ENCODE peak calls at places on chromosomes 2 and 18, in seven cellular contexts. Q, J, X, A, V, M and E are unnamed samples.

GRCh38 chr18:8319798-8320477 is 289.3 kb upstream of the RAB12 start:
- DNase-seq in Q (no peak), J (no peak), X (no peak), A (peak; percentile 78), V (no peak), M (no peak), E (no peak)

GRCh38 chr2:142878061-142878741 is 737 bp downstream of the KYNU start:
- DNase-seq in Q (no peak), J (no peak), X (no peak), A (no peak), V (no peak), M (no peak), E (no peak)

GRCh38 chr18:43692291-43692690 is 415.0 kb upstream of the SYT4 start:
- DNase-seq in Q (no peak), J (peak; percentile 14), X (no peak), A (peak; percentile 55), V (no peak), M (no peak), E (no peak)

GRCh38 chr2:20585710-20586378 is 65.1 kb downstream of the HS1BP3 start:
- DNase-seq in Q (no peak), J (no peak), X (no peak), A (no peak), V (peak; percentile 61), M (no peak), E (no peak)

GRCh38 chr2:152419944-152420813 is 85.2 kb downstream of the FMNL2 start:
- DNase-seq in Q (no peak), J (no peak), X (no peak), A (no peak), V (no peak), M (no peak), E (no peak)

GRCh38 chr18:52060612-52061259 is 279.3 kb upstream of the DCC start:
- DNase-seq in Q (no peak), J (peak; percentile 31), X (no peak), A (no peak), V (no peak), M (no peak), E (peak; percentile 44)

GRCh38 chr2:231761735-231762134 is 19.3 kb downstream of the PDE6D start:
- DNase-seq in Q (no peak), J (no peak), X (no peak), A (no peak), V (no peak), M (no peak), E (no peak)

GRCh38 chr18:56258178-56258577 is 380.2 kb downstream of the TXNL1 start:
- DNase-seq in Q (no peak), J (no peak), X (no peak), A (peak; percentile 21), V (no peak), M (no peak), E (no peak)

GRCh38 chr2:219525533-219526232 is 11.4 kb downstream of the ASIC4 start:
- DNase-seq in Q (no peak), J (no peak), X (no peak), A (no peak), V (no peak), M (no peak), E (peak; percentile 89)

GRCh38 chr18:51227660-51228059 is 30.2 kb upstream of the MEX3C start:
- DNase-seq in Q (no peak), J (no peak), X (no peak), A (no peak), V (no peak), M (no peak), E (no peak)

GRCh38 chr2:122244830-122245229 is 489.4 kb downstream of the TSN start:
- DNase-seq in Q (no peak), J (no peak), X (no peak), A (no peak), V (no peak), M (no peak), E (no peak)

GRCh38 chr2:111135910-111136297 is 15.2 kb downstream of the BCL2L11 start:
- DNase-seq in Q (peak; percentile 36), J (peak; percentile 53), X (no peak), A (peak; percentile 40), V (no peak), M (peak; percentile 23), E (peak; percentile 79)

GRCh38 chr2:151861171-151861570 is 33.0 kb upstream of the ARL5A start:
- DNase-seq in Q (no peak), J (no peak), X (no peak), A (no peak), V (no peak), M (no peak), E (no peak)

GRCh38 chr2:183032200-183032794 is 6.0 kb downstream of the NCKAP1 start:
- DNase-seq in Q (no peak), J (no peak), X (no peak), A (peak; percentile 64), V (no peak), M (no peak), E (no peak)

GRCh38 chr2:180787330-180787729 is 193.1 kb upstream of the UBE2E3 start:
- DNase-seq in Q (no peak), J (no peak), X (no peak), A (no peak), V (no peak), M (no peak), E (no peak)

GRCh38 chr18:68728301-68728700 is 13.4 kb upstream of the TMX3 start:
- DNase-seq in Q (no peak), J (no peak), X (no peak), A (no peak), V (no peak), M (no peak), E (no peak)

GRCh38 chr18:3056311-3056710 is 43.4 kb upstream of the LPIN2 start:
- DNase-seq in Q (no peak), J (no peak), X (no peak), A (no peak), V (peak; percentile 34), M (no peak), E (no peak)

GRCh38 chr2:37143986-37144385 is 12.8 kb downstream of the EIF2AK2 start:
- DNase-seq in Q (no peak), J (no peak), X (no peak), A (peak; percentile 68), V (no peak), M (no peak), E (no peak)

GRCh38 chr18:12246849-12247808 is 7.0 kb upstream of the CIDEA start:
- DNase-seq in Q (no peak), J (peak; percentile 94), X (no peak), A (no peak), V (no peak), M (no peak), E (peak; percentile 91)

DNA sequence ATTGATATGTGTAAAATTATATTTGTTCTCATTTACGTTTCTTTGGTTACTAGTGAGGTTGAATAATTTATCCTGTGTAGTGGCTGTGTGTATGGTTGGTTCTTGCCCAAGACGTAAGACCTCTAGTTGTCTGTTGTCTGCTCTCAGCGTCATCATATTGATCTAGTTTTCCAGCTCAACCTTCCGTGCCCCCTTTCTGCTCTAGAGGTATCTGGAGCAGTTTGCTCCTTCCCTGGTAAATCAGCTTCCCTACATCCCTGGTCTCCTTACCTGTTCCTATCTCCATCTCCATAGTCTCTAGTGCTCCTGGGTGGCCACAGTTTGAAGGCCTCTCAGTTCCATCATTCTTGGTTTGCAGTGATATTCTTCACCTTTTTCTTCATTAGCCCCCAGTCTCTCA is 1.2 kb downstream of the SMYD5 start:
- DNase-seq in Q (no peak), J (no peak), X (no peak), A (no peak), V (no peak), M (no peak), E (no peak)
- H3K36me3 ChIP-seq in Q (no peaks in the 10 kb centered on the region), J (no peaks in the 10 kb centered on the region), X (no peaks in the 10 kb centered on the region), A (no peaks in the 10 kb centered on the region), V (no peaks in the 10 kb centered on the region), M (no peaks in the 10 kb centered on the region), E (no peaks in the 10 kb centered on the region)

DNA sequence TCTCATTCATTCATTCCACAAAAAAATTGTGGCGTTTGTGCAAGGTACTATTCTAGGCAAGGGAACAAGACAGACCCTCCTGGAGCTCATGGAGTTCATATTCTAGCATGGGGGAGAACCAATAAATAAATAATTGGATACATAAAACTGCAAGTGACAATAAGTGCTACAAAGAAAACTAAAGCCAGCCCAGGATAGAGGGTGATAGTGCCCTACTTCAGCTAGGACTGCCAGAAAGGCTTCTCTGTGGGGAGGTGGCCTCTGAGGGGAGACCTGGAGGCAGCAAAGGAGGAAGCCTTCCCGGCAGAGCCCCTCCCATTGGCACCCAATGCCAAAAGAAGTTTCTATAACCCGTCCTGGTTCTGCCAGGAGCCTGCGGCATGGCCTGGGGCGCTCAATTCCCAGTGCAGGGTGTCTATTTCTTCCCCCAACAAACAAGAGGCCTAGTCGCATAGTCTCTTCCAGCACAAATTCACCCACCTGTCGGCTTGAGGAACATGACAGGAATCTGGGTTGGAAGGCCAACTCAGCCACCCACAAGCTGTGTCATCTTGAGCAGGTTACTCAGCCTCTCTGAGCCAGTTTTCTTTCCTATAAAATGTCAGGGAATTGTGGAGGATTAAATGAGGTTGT is 94.4 kb downstream of the ZFP36L2 start:
- DNase-seq in Q (no peak), J (no peak), X (no peak), A (no peak), V (no peak), M (no peak), E (peak; percentile 36)
- H3K4me1 ChIP-seq in Q (peaks cover 46% of the 10 kb centered on the region), J (peaks cover 12% of the 10 kb centered on the region), X (peaks cover 36% of the 10 kb centered on the region), A (peaks cover 16% of the 10 kb centered on the region), V (peaks cover 10% of the 10 kb centered on the region), M (peaks cover 21% of the 10 kb centered on the region), E (peaks cover 3% of the 10 kb centered on the region)

DNA sequence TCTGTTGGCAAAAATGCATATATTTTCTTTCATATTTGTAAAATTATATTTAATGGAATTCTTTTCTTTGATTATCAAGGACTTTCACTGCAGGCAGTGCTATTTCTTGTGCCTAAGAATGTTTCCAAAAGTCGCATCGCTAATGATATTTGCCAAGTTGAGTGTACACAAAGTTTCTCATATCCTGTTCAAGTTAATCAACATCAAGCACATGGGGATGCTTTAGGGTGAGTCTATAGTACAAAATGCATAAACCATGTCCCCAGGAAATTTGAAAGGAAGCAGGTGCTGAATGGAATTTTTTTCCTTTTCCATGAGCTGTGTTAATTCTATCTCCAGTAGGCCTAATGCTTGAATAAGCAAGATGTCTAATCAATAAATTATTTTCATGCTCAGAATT is 129.7 kb downstream of the GALNT1 start:
- DNase-seq in Q (no peak), J (no peak), X (no peak), A (no peak), V (no peak), M (no peak), E (no peak)
- H3K36me3 ChIP-seq in Q (no peaks in the 10 kb centered on the region), J (no peaks in the 10 kb centered on the region), X (no peaks in the 10 kb centered on the region), A (peaks cover 3% of the 10 kb centered on the region), V (no peaks in the 10 kb centered on the region), M (no peaks in the 10 kb centered on the region), E (peaks cover 43% of the 10 kb centered on the region)

DNA sequence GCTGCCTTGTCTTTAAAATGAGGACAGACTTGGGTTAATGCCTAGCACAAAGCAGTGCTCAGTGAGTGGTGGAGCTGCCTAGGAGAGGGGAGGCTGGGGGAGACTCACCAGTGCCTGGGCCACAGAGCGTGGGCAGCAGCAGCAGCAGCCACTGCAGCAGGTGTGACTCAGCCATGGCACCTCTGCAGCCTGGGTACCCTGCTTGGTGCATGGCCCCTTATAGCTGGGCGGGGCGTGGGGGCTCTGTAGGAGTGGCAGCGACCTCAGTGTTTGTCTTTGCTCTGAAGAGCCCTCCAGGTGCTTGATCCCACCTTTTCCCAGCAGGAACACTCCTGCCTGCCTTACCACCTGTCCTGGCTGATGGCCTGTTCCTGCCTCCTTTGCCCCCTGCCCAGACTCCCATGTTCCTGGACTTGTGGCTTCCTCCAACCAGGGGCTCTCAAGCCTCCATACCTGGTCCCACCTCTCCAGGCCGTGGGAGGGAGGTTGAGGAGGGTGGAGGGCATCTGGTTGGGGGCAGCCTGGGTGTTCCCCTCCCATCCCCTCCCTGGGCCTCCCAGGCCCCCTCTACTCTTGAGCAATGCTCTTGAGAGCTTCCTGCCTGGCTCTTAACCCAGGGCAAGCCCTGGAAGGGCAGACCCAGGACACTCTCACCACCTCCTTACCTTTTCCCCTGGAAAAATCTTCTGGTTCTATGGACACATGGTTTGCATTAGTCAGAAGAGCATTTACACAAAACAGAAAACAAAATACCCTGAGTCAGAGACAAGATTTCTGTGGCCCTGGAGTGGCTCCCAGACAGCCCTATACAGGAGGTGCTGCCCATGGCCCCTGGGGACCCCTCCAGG is at the start of gene SFTPB:
- DNase-seq in Q (no peak), J (no peak), X (no peak), A (peak; percentile 44), V (no peak), M (no peak), E (no peak)
- H3K4me1 ChIP-seq in Q (peaks cover 5% of the 10 kb centered on the region), J (no peaks in the 10 kb centered on the region), X (no peaks in the 10 kb centered on the region), A (peaks cover 3% of the 10 kb centered on the region), V (no peaks in the 10 kb centered on the region), M (no peaks in the 10 kb centered on the region), E (peaks cover 7% of the 10 kb centered on the region)